ENCODE peak calls at places on chromosomes 16 and 17, in six cellular contexts. G is Peyer's patch, C is heart left ventricle, T is Panc1, U is RWPE2, E is lower lobe of right lung. O is an unnamed sample.

GRCh38 chr16:65441501-65441900 is 319.6 kb upstream of the CDH11 start:
- DNase-seq in G (no peak), C (no peak), T (no peak), U (no peak), E (no peak), O (no peak)

GRCh38 chr16:79571753-79572544 is 28.6 kb downstream of the MAF start:
- DNase-seq in G (no peak), C (no peak), T (no peak), U (no peak), E (no peak), O (no peak)

GRCh38 chr17:29225388-29225787 is 21.3 kb upstream of the CRYBA1 start:
- DNase-seq in G (no peak), C (no peak), T (no peak), U (no peak), E (no peak), O (no peak)

GRCh38 chr17:57317016-57317415 is 60.7 kb downstream of the MSI2 start:
- DNase-seq in G (no peak), C (no peak), T (no peak), U (no peak), E (no peak), O (no peak)

GRCh38 chr16:18983565-18984424 is at the start of gene TMC7:
- DNase-seq in G (peak; percentile 94), C (peak; percentile 87), T (peak; percentile 74), U (peak; percentile 89), E (peak; percentile 90), O (no peak)

GRCh38 chr17:3704931-3705717 is 9.2 kb upstream of the P2RX5 start:
- DNase-seq in G (no peak), C (no peak), T (no peak), U (no peak), E (no peak), O (no peak)

GRCh38 chr16:46673320-46674013 is 15.5 kb downstream of the VPS35 start:
- DNase-seq in G (no peak), C (peak; percentile 30), T (no peak), U (no peak), E (no peak), O (no peak)

GRCh38 chr17:16521070-16521727 is 29.2 kb upstream of the LRRC75A start:
- DNase-seq in G (peak; percentile 59), C (peak; percentile 78), T (peak; percentile 63), U (no peak), E (peak; percentile 63), O (peak; percentile 19)

GRCh38 chr17:73759324-73760185 is 115.3 kb upstream of the SDK2 start:
- DNase-seq in G (no peak), C (peak; percentile 39), T (no peak), U (no peak), E (no peak), O (no peak)

GRCh38 chr17:68328676-68329075 is 37.4 kb downstream of the ARSG start:
- DNase-seq in G (no peak), C (no peak), T (no peak), U (no peak), E (no peak), O (no peak)
- TF ChIP-seq CTCF in G (no peak), C (no peak), T (no peak), U (no peak), E (no peak), O (no peak)

DNA sequence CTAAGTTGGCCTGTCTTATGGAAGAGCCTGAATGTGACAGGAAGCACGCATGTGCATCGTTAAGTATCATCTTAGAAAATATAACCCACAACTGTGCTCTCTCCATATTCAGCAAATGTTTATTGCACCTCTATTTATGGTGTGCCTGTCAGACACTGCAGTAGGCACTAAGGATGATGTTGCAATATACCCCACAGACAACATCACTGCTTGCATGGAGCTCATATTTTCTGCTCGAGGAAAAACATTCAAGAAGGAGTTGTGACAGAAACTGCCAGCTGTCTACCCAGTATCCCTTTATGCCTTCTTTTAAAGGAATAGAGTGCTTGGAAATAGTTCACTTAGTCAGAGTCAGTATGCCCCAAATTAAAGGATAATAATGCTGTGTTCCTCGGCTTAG is 132.3 kb upstream of the RBFOX1 start:
- DNase-seq in G (no peak), C (no peak), T (no peak), U (no peak), E (no peak), O (no peak)
- TF ChIP-seq CTCF in G (no peak), C (no peak), T (no peak), U (no peak), E (no peak), O (no peak)

GRCh38 chr17:44083250-44083849 is 12.8 kb downstream of the G6PC3 start:
- DNase-seq in G (no peak), C (no peak), T (no peak), U (no peak), E (no peak), O (no peak)
- TF ChIP-seq CTCF in G (peak; percentile 15), C (peak; percentile 19), T (peak; percentile 73), U (peak; percentile 79), E (no peak), O (no peak)

DNA sequence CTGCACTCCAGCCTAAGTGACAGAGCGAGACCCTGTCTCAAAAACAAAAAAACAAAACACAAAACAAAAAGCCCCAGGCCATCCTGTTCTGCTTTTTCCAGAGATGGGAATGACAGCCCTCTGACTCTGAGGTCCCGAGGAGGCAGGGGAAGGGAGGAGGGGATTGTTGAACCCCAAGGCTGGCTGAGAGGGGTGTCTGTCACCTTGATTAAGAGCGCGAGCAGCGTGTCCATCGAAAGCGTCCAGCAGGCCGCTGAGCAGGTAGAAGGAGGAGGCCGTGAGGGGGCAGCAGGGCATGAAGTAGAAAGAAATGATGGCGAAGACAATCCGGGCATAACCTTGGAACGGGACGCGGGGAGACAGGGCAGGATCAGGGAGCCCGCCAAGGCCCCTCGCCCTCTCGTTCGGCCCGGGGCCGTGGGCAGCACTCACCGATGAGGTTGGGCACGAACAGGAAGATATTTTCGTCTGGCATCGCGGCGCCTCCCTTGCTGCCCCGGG is 593 bp downstream of the CDIPT start:
- DNase-seq in G (peak; percentile 67), C (peak; percentile 31), T (no peak), U (no peak), E (no peak), O (no peak)
- TF ChIP-seq CTCF in G (peak; percentile 28), C (no peak), T (no peak), U (no peak), E (no peak), O (no peak)

DNA sequence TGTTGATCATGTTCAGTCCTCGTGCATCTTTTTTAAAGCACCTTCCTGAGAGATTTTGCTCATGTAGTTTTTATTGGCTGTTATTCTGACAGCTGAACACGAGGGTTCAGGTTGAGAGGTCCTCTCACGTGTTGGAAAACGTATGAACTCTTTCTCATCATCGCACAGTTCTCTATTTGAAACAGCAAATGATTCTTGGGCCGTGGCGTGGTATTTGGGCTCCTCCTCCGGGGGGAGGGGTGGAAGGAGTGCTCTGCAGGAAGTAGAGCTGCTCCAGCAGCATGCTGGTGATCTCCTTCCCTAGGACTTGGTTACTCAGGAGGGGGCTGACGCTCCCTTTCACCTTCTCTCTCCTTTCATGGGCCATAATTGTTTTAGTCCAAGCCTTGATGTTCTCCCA is 70.4 kb downstream of the KSR1 start:
- DNase-seq in G (no peak), C (peak; percentile 48), T (no peak), U (no peak), E (peak; percentile 78), O (no peak)
- TF ChIP-seq CTCF in G (no peak), C (no peak), T (no peak), U (no peak), E (no peak), O (no peak)

DNA sequence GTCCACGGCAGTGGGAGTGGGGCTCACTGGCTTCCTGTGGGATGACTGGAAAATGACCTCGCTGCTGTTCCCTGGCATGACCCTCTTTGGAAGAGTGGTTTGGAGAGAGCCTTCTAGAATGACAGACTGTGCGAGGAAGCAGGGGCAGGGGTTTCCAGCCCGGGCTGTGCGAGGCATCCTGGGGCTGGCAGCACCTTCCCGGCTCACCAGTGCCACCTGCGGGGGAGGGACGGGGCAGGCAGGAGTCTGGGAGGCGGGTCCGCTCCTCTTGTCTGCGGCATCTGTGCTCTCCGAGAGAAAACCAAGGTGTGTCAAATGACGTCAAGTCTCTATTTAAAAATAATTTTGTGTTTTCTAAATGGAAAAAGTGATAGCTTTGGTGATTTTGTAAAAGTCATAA is 7.8 kb upstream of the RNF213 start:
- DNase-seq in G (peak; percentile 82), C (no peak), T (no peak), U (no peak), E (peak; percentile 87), O (peak; percentile 62)
- TF ChIP-seq CTCF in G (peak; percentile 75), C (peak; percentile 45), T (no peak), U (peak; percentile 78), E (peak; percentile 69), O (no peak)

DNA sequence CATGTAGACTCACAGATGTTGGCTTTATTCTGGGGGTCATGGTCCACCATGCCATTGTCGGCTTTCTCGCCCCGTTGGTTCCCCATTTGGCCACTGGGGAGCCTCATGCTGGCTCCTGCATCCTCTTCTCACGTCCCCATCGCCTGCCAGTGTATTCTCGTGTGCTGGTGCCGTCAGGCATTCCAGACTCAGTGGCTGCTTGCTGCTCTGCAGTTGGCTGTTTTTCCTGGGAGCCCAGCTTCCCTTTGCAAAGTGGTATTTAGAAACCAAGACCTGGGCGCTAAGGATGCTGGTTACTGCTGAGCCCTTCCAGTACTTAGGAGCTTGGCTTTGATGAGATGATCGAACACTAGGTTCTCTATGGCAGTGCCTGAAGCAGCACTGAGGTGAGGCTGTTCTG is 19.1 kb downstream of the CRAMP1 start:
- DNase-seq in G (no peak), C (no peak), T (no peak), U (no peak), E (no peak), O (no peak)
- TF ChIP-seq CTCF in G (no peak), C (no peak), T (no peak), U (no peak), E (no peak), O (no peak)